ENCODE peak calls at places on chromosomes 5 and 9, in seven cellular contexts. C is stimulated activated CD4-positive, alpha-beta T cell treated with anti-CD3 and anti-CD28 coated beads, Interleukin-2, amount 100 ng/mL, for 24 hours; M is NCI-H2081; T is AG04450; F is fibroblast of pulmonary artery; J is iris pigment epithelial cell; P is amniotic stem cell. I is an unnamed sample.

GRCh38 chr5:53291528-53291927 is 182.0 kb upstream of the MOCS2 start:
- DNase-seq in J (peak), M (no peak), T (no peak), P (no peak), C (no peak), F (peak), I (no peak)

GRCh38 chr9:134600431-134600830 is 41.2 kb upstream of the COL5A1 start:
- DNase-seq in F (no peak), C (no peak), P (no peak), M (no peak), T (no peak), J (no peak), I (no peak)

GRCh38 chr5:4994994-4995393 is 145.1 kb upstream of the ADAMTS16 start:
- DNase-seq in T (no peak), J (peak), C (no peak), M (no peak), F (peak), P (no peak), I (no peak)

GRCh38 chr9:91534374-91534773 is 110.7 kb upstream of the NFIL3 start:
- DNase-seq in J (peak), F (no peak), P (no peak), M (no peak), T (no peak), C (no peak), I (no peak)

GRCh38 chr5:102596113-102596512 is 97.3 kb upstream of the SLCO6A1 start:
- DNase-seq in J (no peak), M (no peak), C (no peak), P (no peak), T (no peak), F (no peak), I (no peak)

GRCh38 chr5:163269624-163270023 is 167.8 kb upstream of the CCNG1 start:
- DNase-seq in M (no peak), F (no peak), J (no peak), P (no peak), T (no peak), C (no peak), I (no peak)

GRCh38 chr5:176181271-176181855 is 56.9 kb upstream of the SIMC1 start:
- DNase-seq in F (no peak), M (no peak), T (no peak), J (no peak), C (no peak), P (no peak), I (no peak)

GRCh38 chr5:31786001-31786757 is 147.2 kb downstream of the PDZD2 start:
- DNase-seq in J (no peak), T (no peak), P (no peak), F (no peak), C (no peak), M (no peak), I (no peak)

GRCh38 chr5:56705217-56705616 is 110.1 kb upstream of the MAP3K1 start:
- DNase-seq in T (no peak), J (no peak), P (no peak), M (no peak), C (no peak), F (no peak), I (no peak)

GRCh38 chr9:18502546-18502945 is 28.6 kb downstream of the ADAMTSL1 start:
- DNase-seq in C (no peak), F (peak), M (no peak), J (peak), T (no peak), P (no peak), I (no peak)

GRCh38 chr9:94212091-94212490 is 47.0 kb upstream of the ZNF169 start:
- DNase-seq in T (peak), P (no peak), J (peak), M (no peak), F (peak), C (no peak), I (no peak)

GRCh38 chr5:156237361-156237760 is 89.6 kb upstream of the SGCD start:
- DNase-seq in J (no peak), M (no peak), F (no peak), C (no peak), P (no peak), T (no peak), I (no peak)

GRCh38 chr5:1668141-1668721 is 131.4 kb downstream of the MRPL36 start:
- DNase-seq in P (no peak), C (no peak), M (no peak), T (no peak), J (no peak), F (no peak), I (no peak)

GRCh38 chr5:148620696-148621095 is 33.6 kb downstream of the HTR4 start:
- DNase-seq in F (no peak), T (no peak), C (no peak), J (no peak), M (no peak), P (no peak), I (no peak)

GRCh38 chr9:134372621-134373267 is 46.5 kb downstream of the RXRA start:
- DNase-seq in T (no peak), F (no peak), P (no peak), M (no peak), J (no peak), C (no peak), I (peak)

GRCh38 chr9:130824079-130824478 is 11.0 kb upstream of the ABL1 start:
- DNase-seq in F (no peak), J (no peak), M (no peak), P (no peak), T (no peak), C (no peak), I (no peak)

GRCh38 chr5:179254638-179255271 is 90.5 kb downstream of the ADAMTS2 start:
- DNase-seq in C (no peak), P (no peak), J (no peak), M (no peak), F (no peak), T (no peak), I (peak)

GRCh38 chr9:135522137-135522877 is 1.1 kb downstream of the LCN1 start:
- DNase-seq in T (no peak), J (no peak), P (no peak), C (no peak), M (no peak), F (no peak), I (no peak)

GRCh38 chr5:155222393-155222792 is 208.8 kb downstream of the KIF4B start:
- DNase-seq in C (no peak), J (no peak), M (no peak), F (no peak), T (no peak), P (no peak), I (no peak)

I was measured in SJSA1.